ENCODE peak calls at places on chromosomes 7 and 10, in five cellular contexts. One of them, this sample, is unnamed.
A peak's percentile ranks its signal among the peaks of the same experiment; 100 is the strongest.

GRCh38 chr7:80428161-80429054 is 83.5 kb downstream of the GNAT3 start:
- DNase-seq in Panc1: peak; percentile 76
- DNase-seq in H1: no peak
- DNase-seq in prostate gland: peak; percentile 24
- DNase-seq in transverse colon: no peak
- DNase-seq in this sample: no peak

GRCh38 chr7:49398236-49398635 is 375.2 kb upstream of the VWC2 start:
- DNase-seq in Panc1: no peak
- DNase-seq in H1: no peak
- DNase-seq in prostate gland: no peak
- DNase-seq in transverse colon: no peak
- DNase-seq in this sample: no peak

GRCh38 chr7:9835204-9835603 is 1138.5 kb upstream of the PHF14 start:
- DNase-seq in Panc1: no peak
- DNase-seq in H1: no peak
- DNase-seq in prostate gland: peak; percentile 8
- DNase-seq in transverse colon: no peak
- DNase-seq in this sample: no peak

GRCh38 chr7:131538791-131539179 is 17.6 kb downstream of the PODXL start:
- DNase-seq in Panc1: no peak
- DNase-seq in H1: no peak
- DNase-seq in prostate gland: no peak
- DNase-seq in transverse colon: no peak
- DNase-seq in this sample: peak; percentile 75

GRCh38 chr7:25777969-25778767 is 373.8 kb upstream of the NFE2L3 start:
- DNase-seq in Panc1: no peak
- DNase-seq in H1: no peak
- DNase-seq in prostate gland: no peak
- DNase-seq in transverse colon: no peak
- DNase-seq in this sample: no peak

GRCh38 chr7:18109762-18110161 is 82.1 kb upstream of the PRPS1L1 start:
- DNase-seq in Panc1: no peak
- DNase-seq in H1: no peak
- DNase-seq in prostate gland: no peak
- DNase-seq in transverse colon: no peak
- DNase-seq in this sample: no peak

GRCh38 chr7:153190452-153190851 is 430.9 kb downstream of the ACTR3B start:
- DNase-seq in Panc1: no peak
- DNase-seq in H1: peak; percentile 15
- DNase-seq in prostate gland: no peak
- DNase-seq in transverse colon: no peak
- DNase-seq in this sample: no peak

GRCh38 chr7:831596-832291 is 532 bp upstream of the SUN1 start:
- DNase-seq in Panc1: peak; percentile 89
- DNase-seq in H1: no peak
- DNase-seq in prostate gland: no peak
- DNase-seq in transverse colon: no peak
- DNase-seq in this sample: no peak

GRCh38 chr7:50954716-50955115 is 172.0 kb upstream of the GRB10 start:
- DNase-seq in Panc1: no peak
- DNase-seq in H1: no peak
- DNase-seq in prostate gland: no peak
- DNase-seq in transverse colon: no peak
- DNase-seq in this sample: no peak

GRCh38 chr7:46810986-46811385 is 770.9 kb downstream of the TNS3 start:
- DNase-seq in Panc1: no peak
- DNase-seq in H1: no peak
- DNase-seq in prostate gland: no peak
- DNase-seq in transverse colon: no peak
- DNase-seq in this sample: no peak
- H3K27ac ChIP-seq in Panc1: no peak overlapping the region
- H3K27ac ChIP-seq in H1: no peak overlapping the region
- H3K27ac ChIP-seq in prostate gland: no peak overlapping the region
- H3K27ac ChIP-seq in transverse colon: no peak overlapping the region
- H3K27ac ChIP-seq in this sample: no peak overlapping the region

GRCh38 chr7:41187322-41187721 is 515.6 kb downstream of the INHBA start:
- DNase-seq in Panc1: no peak
- DNase-seq in H1: no peak
- DNase-seq in prostate gland: no peak
- DNase-seq in transverse colon: no peak
- DNase-seq in this sample: no peak

GRCh38 chr7:41190615-41191014 is 512.3 kb downstream of the INHBA start:
- DNase-seq in Panc1: no peak
- DNase-seq in H1: no peak
- DNase-seq in prostate gland: no peak
- DNase-seq in transverse colon: no peak
- DNase-seq in this sample: no peak

GRCh38 chr7:41188163-41189130 is 514.4 kb downstream of the INHBA start:
- DNase-seq in Panc1: peak; percentile 76
- DNase-seq in H1: no peak
- DNase-seq in prostate gland: no peak
- DNase-seq in transverse colon: no peak
- DNase-seq in this sample: no peak

GRCh38 chr7:41193738-41194287 is 509.1 kb downstream of the INHBA start:
- DNase-seq in Panc1: no peak
- DNase-seq in H1: no peak
- DNase-seq in prostate gland: no peak
- DNase-seq in transverse colon: no peak
- DNase-seq in this sample: no peak

DNA sequence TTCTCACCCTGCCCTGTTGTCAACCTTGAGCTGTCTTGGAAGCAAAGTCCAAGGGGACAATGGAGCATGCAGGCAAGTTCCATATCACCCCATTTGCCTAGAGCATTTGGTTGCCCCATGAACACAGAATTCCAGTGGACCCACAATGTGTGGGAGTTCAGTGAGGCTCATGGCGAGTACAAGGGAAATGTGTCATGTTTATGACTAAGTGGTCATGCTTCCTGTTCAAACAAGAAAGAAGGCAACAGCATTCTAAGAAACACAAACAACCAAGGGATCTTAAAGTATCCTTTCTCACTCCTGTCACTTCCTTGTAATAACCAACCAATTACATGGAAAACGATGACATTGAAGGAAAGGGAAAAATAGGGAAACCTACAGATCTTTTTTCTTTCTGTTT is 513.0 kb downstream of the INHBA start:
- DNase-seq in Panc1: peak; percentile 84
- DNase-seq in H1: no peak
- DNase-seq in prostate gland: no peak
- DNase-seq in transverse colon: no peak
- DNase-seq in this sample: no peak
- TF ChIP-seq POLR2AphosphoS5 in Panc1: peak; percentile 55
- TF ChIP-seq POLR2AphosphoS5 in H1: no peak
- TF ChIP-seq POLR2AphosphoS5 in prostate gland: no peak
- TF ChIP-seq POLR2AphosphoS5 in transverse colon: no peak
- TF ChIP-seq POLR2AphosphoS5 in this sample: no peak

GRCh38 chr10:79123547-79123963 is 54.8 kb downstream of the ZMIZ1 start:
- DNase-seq in Panc1: no peak
- DNase-seq in H1: no peak
- DNase-seq in prostate gland: no peak
- DNase-seq in transverse colon: no peak
- DNase-seq in this sample: no peak
- H3K27ac ChIP-seq in Panc1: peak overlapping the region; percentile 2
- H3K27ac ChIP-seq in H1: no peak overlapping the region
- H3K27ac ChIP-seq in prostate gland: no peak overlapping the region
- H3K27ac ChIP-seq in transverse colon: no peak overlapping the region
- H3K27ac ChIP-seq in this sample: no peak overlapping the region

GRCh38 chr10:102815790-102816549 is 21.2 kb downstream of the CYP17A1 start:
- DNase-seq in Panc1: no peak
- DNase-seq in H1: no peak
- DNase-seq in prostate gland: no peak
- DNase-seq in transverse colon: peak; percentile 34
- DNase-seq in this sample: peak; percentile 87
- TF ChIP-seq POLR2AphosphoS5 in Panc1: no peak
- TF ChIP-seq POLR2AphosphoS5 in H1: no peak
- TF ChIP-seq POLR2AphosphoS5 in prostate gland: no peak
- TF ChIP-seq POLR2AphosphoS5 in transverse colon: peak; percentile 50
- TF ChIP-seq POLR2AphosphoS5 in this sample: peak; percentile 73

DNA sequence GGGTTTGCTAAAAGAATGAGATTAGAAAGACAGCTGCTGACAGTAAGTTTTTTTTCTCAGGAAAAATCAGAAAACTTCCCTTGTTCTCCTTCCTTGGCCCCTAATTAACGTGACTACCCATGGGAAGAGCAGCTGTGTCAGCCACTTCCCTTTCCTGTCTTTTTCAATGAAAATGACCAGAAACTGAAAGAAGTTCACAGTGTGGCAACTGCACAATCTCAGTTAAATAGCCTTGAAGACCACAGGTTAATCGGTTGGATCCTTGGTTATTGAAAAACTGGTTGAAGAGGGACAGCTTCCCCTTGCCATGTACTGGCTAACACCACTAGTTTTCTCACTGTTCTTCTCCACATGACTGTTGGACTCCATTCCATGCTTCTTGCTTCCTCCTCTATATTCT is 148.8 kb upstream of the AGR3 start:
- DNase-seq in Panc1: no peak
- DNase-seq in H1: no peak
- DNase-seq in prostate gland: no peak
- DNase-seq in transverse colon: no peak
- DNase-seq in this sample: no peak
- H3K27ac ChIP-seq in Panc1: no peak overlapping the region
- H3K27ac ChIP-seq in H1: no peak overlapping the region
- H3K27ac ChIP-seq in prostate gland: no peak overlapping the region
- H3K27ac ChIP-seq in transverse colon: no peak overlapping the region
- H3K27ac ChIP-seq in this sample: no peak overlapping the region

GRCh38 chr10:27742926-27743735 is 2.5 kb downstream of the MKX start:
- DNase-seq in Panc1: no peak
- DNase-seq in H1: no peak
- DNase-seq in prostate gland: no peak
- DNase-seq in transverse colon: peak; percentile 17
- DNase-seq in this sample: peak; percentile 75
- TF ChIP-seq POLR2AphosphoS5 in Panc1: no peak
- TF ChIP-seq POLR2AphosphoS5 in H1: no peak
- TF ChIP-seq POLR2AphosphoS5 in prostate gland: no peak
- TF ChIP-seq POLR2AphosphoS5 in transverse colon: no peak
- TF ChIP-seq POLR2AphosphoS5 in this sample: no peak

GRCh38 chr7:123809471-123809870 is 35.5 kb upstream of the HYAL4 start:
- DNase-seq in Panc1: no peak
- DNase-seq in H1: no peak
- DNase-seq in prostate gland: no peak
- DNase-seq in transverse colon: no peak
- DNase-seq in this sample: no peak

GRCh38 chr7:123805287-123805686 is 39.7 kb upstream of the HYAL4 start:
- DNase-seq in Panc1: no peak
- DNase-seq in H1: no peak
- DNase-seq in prostate gland: no peak
- DNase-seq in transverse colon: no peak
- DNase-seq in this sample: no peak

GRCh38 chr7:123816916-123817315 is 28.1 kb upstream of the HYAL4 start:
- DNase-seq in Panc1: no peak
- DNase-seq in H1: no peak
- DNase-seq in prostate gland: no peak
- DNase-seq in transverse colon: no peak
- DNase-seq in this sample: no peak

GRCh38 chr7:123811056-123811455 is 33.9 kb upstream of the HYAL4 start:
- DNase-seq in Panc1: no peak
- DNase-seq in H1: no peak
- DNase-seq in prostate gland: no peak
- DNase-seq in transverse colon: no peak
- DNase-seq in this sample: no peak
- H3K27ac ChIP-seq in Panc1: no peak overlapping the region
- H3K27ac ChIP-seq in H1: no peak overlapping the region
- H3K27ac ChIP-seq in prostate gland: no peak overlapping the region
- H3K27ac ChIP-seq in transverse colon: no peak overlapping the region
- H3K27ac ChIP-seq in this sample: no peak overlapping the region

GRCh38 chr7:21898265-21898930 is 47.3 kb downstream of the CDCA7L start:
- DNase-seq in Panc1: no peak
- DNase-seq in H1: no peak
- DNase-seq in prostate gland: no peak
- DNase-seq in transverse colon: no peak
- DNase-seq in this sample: no peak
- TF ChIP-seq POLR2AphosphoS5 in Panc1: no peak
- TF ChIP-seq POLR2AphosphoS5 in H1: no peak
- TF ChIP-seq POLR2AphosphoS5 in prostate gland: no peak
- TF ChIP-seq POLR2AphosphoS5 in transverse colon: no peak
- TF ChIP-seq POLR2AphosphoS5 in this sample: no peak

DNA sequence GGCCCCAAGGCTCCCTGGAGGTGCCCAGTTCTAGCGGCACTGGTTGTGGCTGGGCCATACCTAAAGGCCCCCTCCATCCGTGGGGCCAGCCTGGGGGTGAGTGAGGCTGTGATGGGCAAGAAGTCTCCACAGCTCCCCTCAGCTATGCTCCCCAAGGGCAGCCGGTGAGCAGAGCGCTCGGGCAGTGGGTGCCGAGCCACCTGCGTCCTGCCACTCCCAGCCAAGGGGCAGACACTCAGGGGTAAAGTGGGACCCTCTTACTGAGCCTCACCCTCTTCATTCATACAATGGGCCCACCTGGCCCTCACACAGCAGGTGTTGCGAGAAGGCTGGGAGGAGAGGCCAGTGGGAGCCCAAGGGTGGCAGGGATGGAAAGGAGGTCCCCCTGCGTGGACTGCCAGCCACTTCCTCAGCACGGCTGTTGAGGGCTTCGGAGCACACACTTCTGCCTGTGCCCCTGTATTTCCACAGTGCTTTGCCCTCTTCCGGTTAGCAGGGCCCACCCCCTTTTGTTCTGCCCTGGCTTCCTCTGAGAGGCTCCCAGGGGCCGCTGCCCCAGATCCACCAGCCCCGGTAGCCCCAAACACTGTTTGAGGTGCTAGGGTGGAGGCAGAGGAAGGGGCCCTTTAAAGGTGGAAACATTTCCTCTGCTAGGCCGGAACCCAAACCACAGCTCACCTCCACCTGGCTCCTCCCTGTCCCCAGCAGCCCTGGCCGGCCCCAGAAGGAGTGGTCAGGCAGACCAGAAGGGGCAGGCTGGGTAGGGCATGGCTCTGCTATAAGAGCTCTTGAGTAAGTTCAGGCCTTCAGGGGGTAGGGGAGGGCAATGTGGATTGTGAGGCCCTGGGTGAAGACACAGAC is 16.4 kb upstream of the C10orf105 start:
- DNase-seq in Panc1: no peak
- DNase-seq in H1: no peak
- DNase-seq in prostate gland: no peak
- DNase-seq in transverse colon: peak; percentile 62
- DNase-seq in this sample: no peak
- H3K27ac ChIP-seq in Panc1: no peak overlapping the region
- H3K27ac ChIP-seq in H1: no peak overlapping the region
- H3K27ac ChIP-seq in prostate gland: peak overlapping the region; percentile 55
- H3K27ac ChIP-seq in transverse colon: peak overlapping the region; percentile 79
- H3K27ac ChIP-seq in this sample: no peak overlapping the region

GRCh38 chr7:111308691-111309090 is 217.8 kb downstream of the LRRN3 start:
- DNase-seq in Panc1: no peak
- DNase-seq in H1: no peak
- DNase-seq in prostate gland: no peak
- DNase-seq in transverse colon: no peak
- DNase-seq in this sample: no peak

DNA sequence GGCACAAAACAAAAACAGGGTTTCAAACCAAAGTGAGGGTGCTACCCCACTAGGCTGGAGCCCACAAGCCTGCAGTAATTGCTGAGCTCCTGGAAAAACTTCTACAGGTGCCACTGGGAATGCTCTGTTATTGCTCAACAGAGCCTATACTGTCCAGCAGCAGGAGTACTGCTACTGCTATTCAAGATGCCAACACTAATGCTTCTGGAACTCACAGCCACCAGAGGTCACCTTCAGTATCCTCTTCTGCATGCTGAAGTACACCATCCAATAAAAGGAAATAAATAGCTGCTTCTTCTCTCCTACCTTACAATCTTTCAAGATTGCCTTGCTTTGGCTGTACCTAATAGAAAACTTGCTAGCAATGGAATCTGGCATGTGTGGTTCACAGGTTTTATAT is 222.0 kb downstream of the LRRN3 start:
- DNase-seq in Panc1: no peak
- DNase-seq in H1: no peak
- DNase-seq in prostate gland: no peak
- DNase-seq in transverse colon: no peak
- DNase-seq in this sample: no peak
- TF ChIP-seq POLR2AphosphoS5 in Panc1: no peak
- TF ChIP-seq POLR2AphosphoS5 in H1: no peak
- TF ChIP-seq POLR2AphosphoS5 in prostate gland: no peak
- TF ChIP-seq POLR2AphosphoS5 in transverse colon: no peak
- TF ChIP-seq POLR2AphosphoS5 in this sample: no peak